ENCODE peak calls at places on chromosomes 5 and 9, in eight cellular contexts. Q, S, C, J, A, D, O and F are unnamed samples.
A peak's percentile ranks its signal among the peaks of the same experiment; 100 is the strongest.

GRCh38 chr5:132426525-132427138 is 57.1 kb downstream of the SLC22A5 start:
- DNase-seq in Q (peak; percentile 90), S (peak; percentile 91), C (peak; percentile 44), J (no peak), A (peak; percentile 96), D (peak; percentile 83), O (peak; percentile 97), F (peak; percentile 79)

GRCh38 chr5:128036961-128037360 is 46.6 kb upstream of the SLC12A2 start:
- DNase-seq in Q (no peak), S (peak; percentile 76), C (no peak), J (no peak), A (peak; percentile 50), D (peak; percentile 10), O (peak; percentile 11), F (no peak)

GRCh38 chr5:71653119-71653518 is 66.0 kb upstream of the CARTPT start:
- DNase-seq in Q (no peak), S (peak; percentile 5), C (no peak), J (no peak), A (peak; percentile 32), D (peak; percentile 15), O (no peak), F (no peak)

GRCh38 chr5:74143151-74143550 is 497.4 kb downstream of the ENC1 start:
- DNase-seq in Q (no peak), S (no peak), C (no peak), J (no peak), A (no peak), D (no peak), O (no peak), F (no peak)

GRCh38 chr5:112935675-112936074 is 13.6 kb upstream of the REEP5 start:
- DNase-seq in Q (no peak), S (no peak), C (no peak), J (no peak), A (peak; percentile 45), D (no peak), O (peak; percentile 52), F (no peak)

GRCh38 chr5:366541-367357 is 45.2 kb downstream of the AHRR start:
- DNase-seq in Q (no peak), S (no peak), C (no peak), J (no peak), A (no peak), D (no peak), O (no peak), F (no peak)

GRCh38 chr9:7976167-7976755 is 176.7 kb upstream of the DMAC1 start:
- DNase-seq in Q (no peak), S (no peak), C (no peak), J (no peak), A (no peak), D (peak; percentile 27), O (no peak), F (no peak)

GRCh38 chr5:125326114-125326513 is 579.7 kb upstream of the ZNF608 start:
- DNase-seq in Q (peak; percentile 15), S (peak; percentile 76), C (no peak), J (no peak), A (peak; percentile 87), D (peak; percentile 40), O (peak; percentile 88), F (peak; percentile 26)

GRCh38 chr9:109031241-109031640 is 17.9 kb upstream of the CTNNAL1 start:
- DNase-seq in Q (no peak), S (peak; percentile 83), C (no peak), J (no peak), A (no peak), D (no peak), O (peak; percentile 55), F (no peak)

GRCh38 chr5:180343110-180343845 is 9.9 kb downstream of the GFPT2 start:
- DNase-seq in Q (no peak), S (no peak), C (peak; percentile 33), J (no peak), A (peak; percentile 61), D (no peak), O (peak; percentile 41), F (no peak)

GRCh38 chr5:77518304-77518703 is 26.2 kb upstream of the WDR41 start:
- DNase-seq in Q (no peak), S (peak; percentile 20), C (peak; percentile 58), J (no peak), A (peak; percentile 5), D (no peak), O (peak; percentile 2), F (no peak)

GRCh38 chr9:134193912-134194535 is 29.7 kb upstream of the RNU6ATAC start:
- DNase-seq in Q (peak; percentile 3), S (no peak), C (no peak), J (no peak), A (no peak), D (no peak), O (no peak), F (peak; percentile 14)

GRCh38 chr5:180673371-180674252 is 24.2 kb upstream of the FLT4 start:
- DNase-seq in Q (no peak), S (no peak), C (peak; percentile 69), J (no peak), A (no peak), D (no peak), O (no peak), F (no peak)

GRCh38 chr9:35791321-35791921 is at the start of gene NPR2:
- DNase-seq in Q (peak; percentile 61), S (no peak), C (peak; percentile 79), J (no peak), A (peak; percentile 42), D (no peak), O (peak; percentile 9), F (no peak)

GRCh38 chr5:176846335-176847140 is 36.2 kb downstream of the UNC5A start:
- DNase-seq in Q (no peak), S (no peak), C (no peak), J (no peak), A (no peak), D (no peak), O (no peak), F (no peak)

GRCh38 chr5:14062178-14062577 is 81.0 kb upstream of the TRIO start:
- DNase-seq in Q (no peak), S (no peak), C (no peak), J (no peak), A (no peak), D (no peak), O (no peak), F (no peak)

GRCh38 chr5:143400541-143401252 is 2.8 kb downstream of the NR3C1 start:
- DNase-seq in Q (no peak), S (peak; percentile 37), C (peak; percentile 24), J (peak; percentile 45), A (peak; percentile 38), D (no peak), O (peak; percentile 60), F (no peak)

GRCh38 chr5:134410822-134411221 is 859 bp downstream of the CDKN2AIPNL start:
- DNase-seq in Q (no peak), S (no peak), C (peak; percentile 32), J (no peak), A (no peak), D (no peak), O (no peak), F (no peak)

GRCh38 chr9:131045300-131046092 is 36.5 kb downstream of the LAMC3 start:
- DNase-seq in Q (no peak), S (no peak), C (no peak), J (no peak), A (no peak), D (no peak), O (no peak), F (no peak)

GRCh38 chr5:107502711-107503110 is 168.0 kb downstream of the EFNA5 start:
- DNase-seq in Q (no peak), S (no peak), C (no peak), J (no peak), A (no peak), D (no peak), O (no peak), F (no peak)

GRCh38 chr9:12697719-12698118 is 4.5 kb downstream of the TYRP1 start:
- DNase-seq in Q (no peak), S (peak; percentile 26), C (no peak), J (no peak), A (peak; percentile 61), D (no peak), O (no peak), F (no peak)

DNA sequence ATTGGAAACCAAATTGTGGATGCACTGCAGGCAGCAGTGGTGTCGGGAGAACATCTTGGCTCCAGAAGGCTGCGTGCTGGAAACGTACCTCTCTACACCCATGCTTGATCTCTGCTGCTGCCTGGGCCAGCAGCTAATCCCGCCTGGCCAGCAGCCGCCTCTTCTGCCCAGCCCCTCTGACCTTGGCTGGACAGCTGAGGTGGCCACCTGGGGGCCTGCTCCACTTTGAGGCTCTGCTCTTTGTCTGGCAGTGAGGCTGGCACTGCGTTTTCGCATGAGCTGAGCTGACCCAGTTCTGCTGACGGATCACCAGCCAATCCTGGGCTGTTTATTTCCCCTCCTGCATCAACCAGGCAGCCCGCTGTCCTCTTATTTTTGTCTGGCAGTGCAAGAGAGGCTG is 154.9 kb downstream of the TENT4A start:
- DNase-seq in Q (peak; percentile 26), S (no peak), C (no peak), J (peak; percentile 58), A (no peak), D (peak; percentile 12), O (no peak), F (no peak)
- H3K4me3 ChIP-seq in Q (peak overlapping the region; percentile 34), S (no peak overlapping the region), C (no peak overlapping the region), J (no peak overlapping the region), A (no peak overlapping the region), D (no peak overlapping the region), O (no peak overlapping the region), F (no peak overlapping the region)

GRCh38 chr5:55600536-55601208 is 65.9 kb upstream of the PLPP1 start:
- DNase-seq in Q (no peak), S (no peak), C (no peak), J (no peak), A (peak; percentile 90), D (no peak), O (peak; percentile 60), F (no peak)

GRCh38 chr5:55603947-55604346 is 69.2 kb upstream of the PLPP1 start:
- DNase-seq in Q (no peak), S (no peak), C (no peak), J (peak; percentile 56), A (no peak), D (no peak), O (peak; percentile 70), F (no peak)

GRCh38 chr5:55599148-55600050 is 64.6 kb upstream of the PLPP1 start:
- DNase-seq in Q (no peak), S (no peak), C (no peak), J (no peak), A (no peak), D (no peak), O (no peak), F (no peak)

GRCh38 chr5:55600086-55600485 is 65.3 kb upstream of the PLPP1 start:
- DNase-seq in Q (no peak), S (no peak), C (no peak), J (no peak), A (no peak), D (no peak), O (no peak), F (no peak)

GRCh38 chr5:55601209-55601618 is 66.5 kb upstream of the PLPP1 start:
- DNase-seq in Q (peak; percentile 76), S (peak; percentile 58), C (peak; percentile 57), J (peak; percentile 74), A (peak; percentile 91), D (peak; percentile 85), O (peak; percentile 61), F (peak; percentile 72)
- H3K4me3 ChIP-seq in Q (peak overlapping the region; percentile 49), S (no peak overlapping the region), C (no peak overlapping the region), J (peak overlapping the region; percentile 37), A (no peak overlapping the region), D (no peak overlapping the region), O (no peak overlapping the region), F (peak overlapping the region; percentile 6)

GRCh38 chr9:75734802-75735201 is 155.7 kb upstream of the PCSK5 start:
- DNase-seq in Q (no peak), S (no peak), C (no peak), J (no peak), A (no peak), D (no peak), O (no peak), F (no peak)
- H3K4me3 ChIP-seq in Q (no peak overlapping the region), S (no peak overlapping the region), C (no peak overlapping the region), J (no peak overlapping the region), A (no peak overlapping the region), D (no peak overlapping the region), O (no peak overlapping the region), F (no peak overlapping the region)

GRCh38 chr9:121942313-121942712 is 150.8 kb downstream of the TTLL11 start:
- DNase-seq in Q (no peak), S (no peak), C (no peak), J (no peak), A (no peak), D (no peak), O (no peak), F (no peak)
- H3K4me3 ChIP-seq in Q (no peak overlapping the region), S (no peak overlapping the region), C (no peak overlapping the region), J (no peak overlapping the region), A (no peak overlapping the region), D (no peak overlapping the region), O (no peak overlapping the region), F (no peak overlapping the region)